ENCODE peak calls at places on chromosomes 3 and 15, in five cellular contexts. One of them, this sample, is unnamed.

GRCh38 chr3:178446054-178446453 is 90.2 kb upstream of the KCNMB2 start:
- DNase-seq in effector CD4-positive, alpha-beta T cell: no peak
- DNase-seq in CD4-positive, CD25-positive, alpha-beta regulatory T cell: no peak
- DNase-seq in A549: no peak
- DNase-seq in fibroblast of pulmonary artery: no peak
- DNase-seq in this sample: no peak

GRCh38 chr15:75233504-75234190 is 24.5 kb upstream of the GOLGA6C start:
- DNase-seq in effector CD4-positive, alpha-beta T cell: no peak
- DNase-seq in CD4-positive, CD25-positive, alpha-beta regulatory T cell: no peak
- DNase-seq in A549: no peak
- DNase-seq in fibroblast of pulmonary artery: no peak
- DNase-seq in this sample: no peak

GRCh38 chr3:172592898-172593669 is 69.9 kb upstream of the TNFSF10 start:
- DNase-seq in effector CD4-positive, alpha-beta T cell: no peak
- DNase-seq in CD4-positive, CD25-positive, alpha-beta regulatory T cell: no peak
- DNase-seq in A549: no peak
- DNase-seq in fibroblast of pulmonary artery: no peak
- DNase-seq in this sample: no peak

GRCh38 chr15:83698294-83698693 is 44.4 kb downstream of the ADAMTSL3 start:
- DNase-seq in effector CD4-positive, alpha-beta T cell: no peak
- DNase-seq in CD4-positive, CD25-positive, alpha-beta regulatory T cell: no peak
- DNase-seq in A549: peak; percentile 47
- DNase-seq in fibroblast of pulmonary artery: peak; percentile 46
- DNase-seq in this sample: no peak

GRCh38 chr15:82891025-82891390 is 61.5 kb downstream of the HOMER2 start:
- DNase-seq in effector CD4-positive, alpha-beta T cell: no peak
- DNase-seq in CD4-positive, CD25-positive, alpha-beta regulatory T cell: no peak
- DNase-seq in A549: no peak
- DNase-seq in fibroblast of pulmonary artery: no peak
- DNase-seq in this sample: no peak

GRCh38 chr15:98881526-98882517 is 125.8 kb downstream of the PGPEP1L start:
- DNase-seq in effector CD4-positive, alpha-beta T cell: no peak
- DNase-seq in CD4-positive, CD25-positive, alpha-beta regulatory T cell: peak; percentile 66
- DNase-seq in A549: no peak
- DNase-seq in fibroblast of pulmonary artery: peak; percentile 80
- DNase-seq in this sample: no peak

GRCh38 chr3:32432045-32432710 is 40.5 kb downstream of the CMTM7 start:
- DNase-seq in effector CD4-positive, alpha-beta T cell: no peak
- DNase-seq in CD4-positive, CD25-positive, alpha-beta regulatory T cell: peak; percentile 51
- DNase-seq in A549: no peak
- DNase-seq in fibroblast of pulmonary artery: no peak
- DNase-seq in this sample: no peak

GRCh38 chr3:42852443-42852842 is 23.2 kb downstream of the CYP8B1 start:
- DNase-seq in effector CD4-positive, alpha-beta T cell: no peak
- DNase-seq in CD4-positive, CD25-positive, alpha-beta regulatory T cell: no peak
- DNase-seq in A549: no peak
- DNase-seq in fibroblast of pulmonary artery: no peak
- DNase-seq in this sample: no peak

GRCh38 chr3:157373783-157374182 is 62.9 kb upstream of the PTX3 start:
- DNase-seq in effector CD4-positive, alpha-beta T cell: no peak
- DNase-seq in CD4-positive, CD25-positive, alpha-beta regulatory T cell: no peak
- DNase-seq in A549: no peak
- DNase-seq in fibroblast of pulmonary artery: peak; percentile 48
- DNase-seq in this sample: no peak

GRCh38 chr3:59734061-59734460 is 684.2 kb upstream of the CFAP20DC start:
- DNase-seq in effector CD4-positive, alpha-beta T cell: no peak
- DNase-seq in CD4-positive, CD25-positive, alpha-beta regulatory T cell: no peak
- DNase-seq in A549: no peak
- DNase-seq in fibroblast of pulmonary artery: no peak
- DNase-seq in this sample: no peak

GRCh38 chr3:46959169-46959515 is 17.4 kb downstream of the CCDC12 start:
- DNase-seq in effector CD4-positive, alpha-beta T cell: no peak
- DNase-seq in CD4-positive, CD25-positive, alpha-beta regulatory T cell: peak; percentile 35
- DNase-seq in A549: no peak
- DNase-seq in fibroblast of pulmonary artery: no peak
- DNase-seq in this sample: no peak

GRCh38 chr3:5053021-5053831 is 68.9 kb upstream of the ARL8B start:
- DNase-seq in effector CD4-positive, alpha-beta T cell: no peak
- DNase-seq in CD4-positive, CD25-positive, alpha-beta regulatory T cell: no peak
- DNase-seq in A549: no peak
- DNase-seq in fibroblast of pulmonary artery: peak; percentile 36
- DNase-seq in this sample: no peak

GRCh38 chr3:54243960-54244359 is 121.6 kb downstream of the CACNA2D3 start:
- DNase-seq in effector CD4-positive, alpha-beta T cell: no peak
- DNase-seq in CD4-positive, CD25-positive, alpha-beta regulatory T cell: no peak
- DNase-seq in A549: no peak
- DNase-seq in fibroblast of pulmonary artery: no peak
- DNase-seq in this sample: peak; percentile 33

GRCh38 chr3:57928511-57928910 is 79.7 kb upstream of the FLNB start:
- DNase-seq in effector CD4-positive, alpha-beta T cell: no peak
- DNase-seq in CD4-positive, CD25-positive, alpha-beta regulatory T cell: no peak
- DNase-seq in A549: no peak
- DNase-seq in fibroblast of pulmonary artery: no peak
- DNase-seq in this sample: no peak

GRCh38 chr3:133926736-133927542 is 31.3 kb upstream of the RAB6B start:
- DNase-seq in effector CD4-positive, alpha-beta T cell: no peak
- DNase-seq in CD4-positive, CD25-positive, alpha-beta regulatory T cell: no peak
- DNase-seq in A549: no peak
- DNase-seq in fibroblast of pulmonary artery: no peak
- DNase-seq in this sample: no peak

GRCh38 chr15:78204351-78205309 is 29.7 kb downstream of the ACSBG1 start:
- DNase-seq in effector CD4-positive, alpha-beta T cell: no peak
- DNase-seq in CD4-positive, CD25-positive, alpha-beta regulatory T cell: no peak
- DNase-seq in A549: no peak
- DNase-seq in fibroblast of pulmonary artery: peak; percentile 27
- DNase-seq in this sample: no peak

GRCh38 chr15:82018201-82018600 is 27.6 kb downstream of the MEX3B start:
- DNase-seq in effector CD4-positive, alpha-beta T cell: no peak
- DNase-seq in CD4-positive, CD25-positive, alpha-beta regulatory T cell: no peak
- DNase-seq in A549: no peak
- DNase-seq in fibroblast of pulmonary artery: peak; percentile 9
- DNase-seq in this sample: no peak

GRCh38 chr15:89150762-89151305 is 62.6 kb downstream of the ABHD2 start:
- DNase-seq in effector CD4-positive, alpha-beta T cell: no peak
- DNase-seq in CD4-positive, CD25-positive, alpha-beta regulatory T cell: no peak
- DNase-seq in A549: no peak
- DNase-seq in fibroblast of pulmonary artery: no peak
- DNase-seq in this sample: peak; percentile 77

GRCh38 chr3:74883690-74884089 is 269.2 kb upstream of the CNTN3 start:
- DNase-seq in effector CD4-positive, alpha-beta T cell: no peak
- DNase-seq in CD4-positive, CD25-positive, alpha-beta regulatory T cell: no peak
- DNase-seq in A549: no peak
- DNase-seq in fibroblast of pulmonary artery: peak; percentile 21
- DNase-seq in this sample: no peak

GRCh38 chr3:24318668-24319287 is 175.9 kb downstream of the THRB start:
- DNase-seq in effector CD4-positive, alpha-beta T cell: no peak
- DNase-seq in CD4-positive, CD25-positive, alpha-beta regulatory T cell: no peak
- DNase-seq in A549: peak; percentile 6
- DNase-seq in fibroblast of pulmonary artery: peak; percentile 52
- DNase-seq in this sample: no peak